ENCODE peak calls at places on chromosomes 5 and 9, in seven cellular contexts. One of them, this sample, is unnamed. For H3K79me1, the result is how much of the 10 kb centered on the place peaks cover.

GRCh38 chr9:105401651-105402050 is 46.2 kb upstream of the FSD1L start:
- DNase-seq in trophoblast cell: no peak
- DNase-seq in IMR-90: peak
- DNase-seq in mesendoderm: peak
- DNase-seq in neuronal stem cell: no peak
- DNase-seq in H1: no peak
- DNase-seq in mesenchymal stem cell: peak
- DNase-seq in this sample: no peak

GRCh38 chr5:128644863-128645262 is 106.8 kb upstream of the FBN2 start:
- DNase-seq in mesenchymal stem cell: peak
- DNase-seq in H1: no peak
- DNase-seq in neuronal stem cell: no peak
- DNase-seq in IMR-90: peak
- DNase-seq in mesendoderm: no peak
- DNase-seq in trophoblast cell: no peak
- DNase-seq in this sample: no peak

GRCh38 chr9:119365291-119366027 is 3.8 kb downstream of the BRINP1 start:
- DNase-seq in neuronal stem cell: peak
- DNase-seq in IMR-90: no peak
- DNase-seq in trophoblast cell: no peak
- DNase-seq in mesenchymal stem cell: peak
- DNase-seq in H1: peak
- DNase-seq in mesendoderm: peak
- DNase-seq in this sample: peak

GRCh38 chr9:87867391-87867790 is 15.3 kb upstream of the SPATA31E1 start:
- DNase-seq in mesenchymal stem cell: no peak
- DNase-seq in mesendoderm: no peak
- DNase-seq in H1: no peak
- DNase-seq in trophoblast cell: no peak
- DNase-seq in neuronal stem cell: no peak
- DNase-seq in IMR-90: no peak
- DNase-seq in this sample: peak

GRCh38 chr9:84146893-84147705 is 166.5 kb downstream of the RMI1 start:
- DNase-seq in mesenchymal stem cell: peak
- DNase-seq in trophoblast cell: no peak
- DNase-seq in neuronal stem cell: no peak
- DNase-seq in H1: no peak
- DNase-seq in IMR-90: no peak
- DNase-seq in mesendoderm: no peak
- DNase-seq in this sample: no peak

GRCh38 chr5:137733011-137733410 is 2.9 kb downstream of the KLHL3 start:
- DNase-seq in IMR-90: peak
- DNase-seq in trophoblast cell: no peak
- DNase-seq in mesenchymal stem cell: no peak
- DNase-seq in H1: no peak
- DNase-seq in neuronal stem cell: no peak
- DNase-seq in mesendoderm: no peak
- DNase-seq in this sample: no peak

GRCh38 chr9:135164036-135164435 is 76.6 kb downstream of the OLFM1 start:
- DNase-seq in mesenchymal stem cell: no peak
- DNase-seq in H1: no peak
- DNase-seq in mesendoderm: no peak
- DNase-seq in neuronal stem cell: no peak
- DNase-seq in IMR-90: no peak
- DNase-seq in trophoblast cell: no peak
- DNase-seq in this sample: no peak

GRCh38 chr9:109506097-109506712 is 8.1 kb upstream of the PTPN3 start:
- DNase-seq in H1: no peak
- DNase-seq in neuronal stem cell: no peak
- DNase-seq in IMR-90: no peak
- DNase-seq in trophoblast cell: no peak
- DNase-seq in mesenchymal stem cell: peak
- DNase-seq in mesendoderm: no peak
- DNase-seq in this sample: no peak

GRCh38 chr5:854217-854616 is 3.4 kb upstream of the ZDHHC11 start:
- DNase-seq in trophoblast cell: no peak
- DNase-seq in IMR-90: no peak
- DNase-seq in H1: no peak
- DNase-seq in mesenchymal stem cell: no peak
- DNase-seq in mesendoderm: no peak
- DNase-seq in neuronal stem cell: no peak
- DNase-seq in this sample: no peak

GRCh38 chr5:175714686-175715085 is 56.8 kb downstream of the HRH2 start:
- DNase-seq in mesenchymal stem cell: no peak
- DNase-seq in IMR-90: no peak
- DNase-seq in neuronal stem cell: no peak
- DNase-seq in H1: no peak
- DNase-seq in trophoblast cell: no peak
- DNase-seq in mesendoderm: no peak
- DNase-seq in this sample: no peak

GRCh38 chr9:125150349-125151245 is 7.3 kb upstream of the SCAI start:
- DNase-seq in mesenchymal stem cell: no peak
- DNase-seq in H1: no peak
- DNase-seq in mesendoderm: no peak
- DNase-seq in trophoblast cell: no peak
- DNase-seq in neuronal stem cell: no peak
- DNase-seq in IMR-90: no peak
- DNase-seq in this sample: no peak

GRCh38 chr9:134723491-134723890 is 81.9 kb downstream of the COL5A1 start:
- DNase-seq in IMR-90: no peak
- DNase-seq in neuronal stem cell: no peak
- DNase-seq in mesendoderm: no peak
- DNase-seq in trophoblast cell: no peak
- DNase-seq in H1: no peak
- DNase-seq in mesenchymal stem cell: no peak
- DNase-seq in this sample: no peak

GRCh38 chr5:135881244-135881643 is 14.4 kb downstream of the IL9 start:
- DNase-seq in H1: no peak
- DNase-seq in trophoblast cell: no peak
- DNase-seq in mesenchymal stem cell: no peak
- DNase-seq in neuronal stem cell: no peak
- DNase-seq in mesendoderm: no peak
- DNase-seq in IMR-90: no peak
- DNase-seq in this sample: no peak

GRCh38 chr5:147539053-147539452 is 29.2 kb upstream of the DPYSL3 start:
- DNase-seq in trophoblast cell: no peak
- DNase-seq in neuronal stem cell: no peak
- DNase-seq in H1: no peak
- DNase-seq in IMR-90: peak
- DNase-seq in mesenchymal stem cell: peak
- DNase-seq in mesendoderm: no peak
- DNase-seq in this sample: no peak

GRCh38 chr9:95008151-95008771 is 281.8 kb downstream of the AOPEP start:
- DNase-seq in trophoblast cell: no peak
- DNase-seq in mesendoderm: peak
- DNase-seq in H1: no peak
- DNase-seq in IMR-90: no peak
- DNase-seq in neuronal stem cell: no peak
- DNase-seq in mesenchymal stem cell: no peak
- DNase-seq in this sample: no peak

GRCh38 chr9:130741831-130742449 is 48.4 kb downstream of the EXOSC2 start:
- DNase-seq in neuronal stem cell: no peak
- DNase-seq in mesenchymal stem cell: peak
- DNase-seq in mesendoderm: no peak
- DNase-seq in H1: no peak
- DNase-seq in IMR-90: peak
- DNase-seq in trophoblast cell: no peak
- DNase-seq in this sample: no peak

GRCh38 chr9:95508968-95509850 is 7.6 kb downstream of the PTCH1 start:
- DNase-seq in mesendoderm: peak
- DNase-seq in H1: peak
- DNase-seq in IMR-90: peak
- DNase-seq in trophoblast cell: peak
- DNase-seq in neuronal stem cell: peak
- DNase-seq in mesenchymal stem cell: peak
- DNase-seq in this sample: peak

GRCh38 chr5:75337366-75338021 is 474 bp downstream of the HMGCR start:
- DNase-seq in mesenchymal stem cell: no peak
- DNase-seq in mesendoderm: peak
- DNase-seq in IMR-90: no peak
- DNase-seq in H1: no peak
- DNase-seq in trophoblast cell: peak
- DNase-seq in neuronal stem cell: no peak
- DNase-seq in this sample: no peak

GRCh38 chr9:76897804-76898525 is 7.9 kb downstream of the PRUNE2 start:
- DNase-seq in neuronal stem cell: no peak
- DNase-seq in H1: no peak
- DNase-seq in mesenchymal stem cell: no peak
- DNase-seq in trophoblast cell: no peak
- DNase-seq in mesendoderm: no peak
- DNase-seq in IMR-90: no peak
- DNase-seq in this sample: no peak

GRCh38 chr5:982377-983237 is 26.0 kb upstream of the NKD2 start:
- DNase-seq in mesendoderm: peak
- DNase-seq in IMR-90: no peak
- DNase-seq in H1: peak
- DNase-seq in mesenchymal stem cell: no peak
- DNase-seq in trophoblast cell: no peak
- DNase-seq in neuronal stem cell: no peak
- DNase-seq in this sample: peak

GRCh38 chr9:94817291-94818195 is 91.0 kb downstream of the AOPEP start:
- DNase-seq in IMR-90: no peak
- DNase-seq in mesendoderm: no peak
- DNase-seq in trophoblast cell: no peak
- DNase-seq in mesenchymal stem cell: no peak
- DNase-seq in H1: no peak
- DNase-seq in neuronal stem cell: no peak
- DNase-seq in this sample: no peak

GRCh38 chr5:125179617-125180016 is 433.2 kb upstream of the ZNF608 start:
- DNase-seq in mesenchymal stem cell: no peak
- DNase-seq in neuronal stem cell: no peak
- DNase-seq in mesendoderm: no peak
- DNase-seq in IMR-90: no peak
- DNase-seq in H1: no peak
- DNase-seq in trophoblast cell: no peak
- DNase-seq in this sample: no peak

DNA sequence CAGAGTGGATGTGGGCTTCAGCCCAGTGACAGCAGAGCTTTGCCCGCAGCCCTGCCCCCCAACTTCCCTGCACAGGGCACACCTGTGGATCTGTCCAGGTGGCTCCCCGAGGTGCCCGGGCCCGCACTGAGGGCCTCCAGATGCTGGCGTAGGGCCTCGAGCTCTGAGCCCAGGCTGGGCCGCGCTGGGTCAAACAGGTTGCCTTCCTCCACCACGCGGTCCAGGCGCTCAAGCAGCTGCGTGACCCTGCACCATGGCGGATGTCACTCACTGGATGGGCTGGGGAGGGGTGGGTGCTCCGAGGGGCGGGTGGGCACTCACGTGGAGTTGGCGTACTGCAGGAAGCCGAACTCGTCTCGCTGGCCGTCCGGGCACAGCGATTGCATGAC is 5.4 kb downstream of the ABCA2 start:
- DNase-seq in mesenchymal stem cell: no peak
- DNase-seq in mesendoderm: no peak
- DNase-seq in neuronal stem cell: no peak
- DNase-seq in trophoblast cell: no peak
- DNase-seq in IMR-90: no peak
- DNase-seq in H1: no peak
- DNase-seq in this sample: no peak
- H3K27ac ChIP-seq in mesenchymal stem cell: no peak
- H3K27ac ChIP-seq in mesendoderm: no peak
- H3K27ac ChIP-seq in neuronal stem cell: peak
- H3K27ac ChIP-seq in trophoblast cell: no peak
- H3K27ac ChIP-seq in IMR-90: no peak
- H3K27ac ChIP-seq in H1: no peak
- H3K27ac ChIP-seq in this sample: no peak

DNA sequence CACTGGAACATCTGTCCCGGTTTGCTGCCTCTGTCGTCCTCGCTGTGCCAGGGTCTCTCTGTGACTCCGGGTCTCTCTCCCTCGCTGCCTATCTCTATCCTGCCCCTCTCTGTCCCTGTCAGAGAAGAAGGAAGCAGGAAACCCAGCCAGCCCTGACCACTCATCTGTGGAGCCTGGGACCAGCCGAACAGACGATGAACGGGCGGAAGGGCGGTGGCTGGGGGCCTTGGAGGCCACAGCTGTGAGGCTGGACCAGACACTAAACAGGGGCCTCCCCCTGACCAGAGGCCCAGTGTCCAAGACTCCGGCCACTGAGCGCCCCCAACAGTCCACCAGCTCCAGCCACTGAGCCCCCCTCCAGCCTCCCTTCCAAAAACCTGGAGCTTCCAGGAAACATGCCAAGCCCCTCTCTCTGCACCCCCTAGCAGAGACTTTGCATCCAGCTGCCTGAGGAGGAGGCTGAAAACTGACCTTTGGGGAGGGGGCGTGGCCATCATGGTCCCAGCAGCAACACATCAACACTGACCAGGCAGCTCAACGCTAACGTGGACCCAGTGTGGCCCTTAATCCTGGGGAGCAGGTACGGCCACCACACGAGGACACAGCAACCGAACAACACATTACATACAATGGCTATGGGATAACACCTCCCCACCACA is 23.2 kb downstream of the CNTFR start:
- DNase-seq in mesenchymal stem cell: no peak
- DNase-seq in neuronal stem cell: no peak
- DNase-seq in IMR-90: no peak
- DNase-seq in mesendoderm: no peak
- DNase-seq in trophoblast cell: no peak
- DNase-seq in H1: no peak
- DNase-seq in this sample: no peak
- H3K79me1 ChIP-seq in mesenchymal stem cell: under half
- H3K79me1 ChIP-seq in neuronal stem cell: under half
- H3K79me1 ChIP-seq in IMR-90: under half
- H3K79me1 ChIP-seq in mesendoderm: under half
- H3K79me1 ChIP-seq in trophoblast cell: under half
- H3K79me1 ChIP-seq in H1: under half
- H3K79me1 ChIP-seq in this sample: under half

DNA sequence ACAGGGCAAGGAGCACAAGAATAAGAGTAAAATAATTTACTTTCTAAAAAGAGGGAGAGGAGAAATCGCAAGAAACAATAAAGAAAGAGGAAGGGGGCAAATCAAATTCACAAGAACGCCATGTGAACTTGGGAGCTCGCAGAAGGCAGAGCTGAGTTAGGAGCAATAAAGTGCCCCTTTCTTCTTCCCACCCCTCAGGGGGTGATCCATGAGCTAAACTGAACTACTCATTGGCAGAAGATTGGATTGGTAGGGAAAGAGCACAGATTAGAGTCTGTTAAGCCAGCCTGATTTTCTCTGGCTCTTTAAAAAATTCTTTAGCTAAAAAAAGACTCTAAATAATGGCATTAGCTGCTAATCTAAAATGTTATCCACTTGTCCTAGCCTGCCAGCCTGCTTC is 307.5 kb downstream of the EBF1 start:
- DNase-seq in IMR-90: no peak
- DNase-seq in H1: no peak
- DNase-seq in mesendoderm: no peak
- DNase-seq in mesenchymal stem cell: no peak
- DNase-seq in trophoblast cell: no peak
- DNase-seq in neuronal stem cell: no peak
- DNase-seq in this sample: no peak
- H3K27ac ChIP-seq in IMR-90: no peak
- H3K27ac ChIP-seq in H1: no peak
- H3K27ac ChIP-seq in mesendoderm: no peak
- H3K27ac ChIP-seq in mesenchymal stem cell: no peak
- H3K27ac ChIP-seq in trophoblast cell: no peak
- H3K27ac ChIP-seq in neuronal stem cell: no peak
- H3K27ac ChIP-seq in this sample: no peak

DNA sequence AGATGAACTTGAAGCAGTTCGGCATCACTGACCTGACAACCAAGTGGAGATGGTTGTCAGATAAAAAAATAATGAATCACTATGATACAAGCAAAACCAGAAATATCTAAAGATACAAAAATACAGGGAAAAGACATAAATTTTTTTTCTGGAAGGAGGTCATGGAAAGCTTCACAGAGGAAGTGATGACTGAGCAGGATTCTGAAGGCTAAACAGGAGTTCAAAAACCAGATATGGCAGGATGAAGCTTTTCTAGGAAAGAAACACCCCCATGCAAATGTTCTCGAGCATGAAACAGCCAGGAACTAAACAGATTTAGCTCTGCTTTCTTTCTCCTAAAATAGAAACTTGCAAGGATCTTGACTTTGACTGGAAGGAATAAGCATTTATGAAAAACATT is 60.7 kb upstream of the IFNE start:
- DNase-seq in mesendoderm: no peak
- DNase-seq in neuronal stem cell: no peak
- DNase-seq in mesenchymal stem cell: peak
- DNase-seq in trophoblast cell: no peak
- DNase-seq in IMR-90: no peak
- DNase-seq in H1: no peak
- DNase-seq in this sample: no peak
- H3K79me1 ChIP-seq in mesendoderm: under half
- H3K79me1 ChIP-seq in neuronal stem cell: under half
- H3K79me1 ChIP-seq in mesenchymal stem cell: under half
- H3K79me1 ChIP-seq in trophoblast cell: under half
- H3K79me1 ChIP-seq in IMR-90: under half
- H3K79me1 ChIP-seq in H1: under half
- H3K79me1 ChIP-seq in this sample: under half

This sample was measured in H9.